ENCODE peak calls at places on chromosomes 6 and 20, in four cellular contexts. I is A549, N is HepG2, S is ovary. W is an unnamed sample.
A peak's percentile ranks its signal among the peaks of the same experiment; 100 is the strongest.

GRCh38 chr6:69584913-69585729 is 211.7 kb downstream of the LMBRD1 start:
- DNase-seq in I (no peak), S (no peak), N (no peak), W (no peak)

GRCh38 chr6:6599468-6599873 is 11.0 kb downstream of the LY86 start:
- DNase-seq in N (no peak), I (no peak), S (no peak), W (no peak)

GRCh38 chr20:54643761-54644160 is 168.4 kb downstream of the DOK5 start:
- DNase-seq in I (no peak), S (no peak), N (no peak), W (no peak)

GRCh38 chr20:59194023-59194935 is 30.7 kb downstream of the ZNF831 start:
- DNase-seq in N (no peak), S (no peak), I (no peak), W (no peak)

GRCh38 chr6:56335733-56336132 is 88.4 kb upstream of the COL21A1 start:
- DNase-seq in S (no peak), I (peak; percentile 19), N (no peak), W (no peak)

GRCh38 chr6:79468116-79468515 is 69.1 kb downstream of the LCA5 start:
- DNase-seq in I (no peak), S (no peak), N (no peak), W (no peak)

GRCh38 chr20:55800501-55800900 is 204.8 kb downstream of the CBLN4 start:
- DNase-seq in S (no peak), I (no peak), N (no peak), W (no peak)

GRCh38 chr6:165987483-165988305 is 180.0 kb downstream of the TBXT start:
- DNase-seq in N (no peak), S (peak; percentile 94), I (peak; percentile 89), W (no peak)

GRCh38 chr6:75611011-75611701 is 9.5 kb downstream of the SENP6 start:
- DNase-seq in I (no peak), N (no peak), S (no peak), W (no peak)

GRCh38 chr6:138248878-138249277 is 30.6 kb upstream of the PBOV1 start:
- DNase-seq in N (peak; percentile 76), I (no peak), S (no peak), W (no peak)

GRCh38 chr6:75602164-75602896 is 650 bp downstream of the SENP6 start:
- DNase-seq in S (peak; percentile 56), N (no peak), I (no peak), W (peak; percentile 52)

GRCh38 chr6:6348251-6348650 is 27.8 kb upstream of the F13A1 start:
- DNase-seq in I (no peak), S (no peak), N (no peak), W (no peak)

GRCh38 chr6:166824880-166825250 is 131.5 kb downstream of the RNASET2 start:
- DNase-seq in I (no peak), S (no peak), N (no peak), W (no peak)

GRCh38 chr6:45741437-45742166 is 274.1 kb downstream of the CLIC5 start:
- DNase-seq in I (no peak), S (no peak), N (no peak), W (peak; percentile 25)

GRCh38 chr6:123777554-123777953 is 26.1 kb upstream of the NKAIN2 start:
- DNase-seq in I (no peak), S (no peak), N (no peak), W (no peak)

GRCh38 chr6:24831771-24832718 is 33.3 kb upstream of the ARMH2 start:
- DNase-seq in I (no peak), N (no peak), S (no peak), W (no peak)

GRCh38 chr6:21447987-21448386 is 145.6 kb upstream of the SOX4 start:
- DNase-seq in N (no peak), I (no peak), S (no peak), W (no peak)

GRCh38 chr20:57332105-57333089 is 2.8 kb downstream of the SPO11 start:
- DNase-seq in S (no peak), N (no peak), I (no peak), W (no peak)

GRCh38 chr6:22343864-22344263 is 47.0 kb upstream of the PRL start:
- DNase-seq in I (no peak), N (no peak), S (no peak), W (no peak)

GRCh38 chr20:53943522-53944291 is 126.7 kb downstream of the BCAS1 start:
- DNase-seq in S (no peak), N (peak; percentile 34), I (peak; percentile 55), W (no peak)

GRCh38 chr6:73969982-73970960 is 274.3 kb downstream of the CD109 start:
- DNase-seq in N (peak; percentile 52), S (no peak), I (peak; percentile 10), W (no peak)

GRCh38 chr6:47455533-47456209 is 21.9 kb upstream of the CD2AP start:
- DNase-seq in I (no peak), N (no peak), S (no peak), W (no peak)

GRCh38 chr20:63224272-63225081 is 8.5 kb upstream of the YTHDF1 start:
- DNase-seq in N (peak; percentile 56), I (peak; percentile 60), S (peak; percentile 69), W (no peak)

GRCh38 chr6:113362542-113363430 is 494.4 kb upstream of the MARCKS start:
- DNase-seq in N (no peak), S (no peak), I (no peak), W (no peak)

GRCh38 chr6:64736421-64736950 is 970.5 kb downstream of the EYS start:
- DNase-seq in I (no peak), N (no peak), S (no peak), W (no peak)

GRCh38 chr6:82247634-82248232 is at the start of gene IBTK:
- DNase-seq in S (peak; percentile 93), I (peak; percentile 85), N (peak; percentile 94), W (peak; percentile 95)
- TF ChIP-seq POLR2A in S (peak; percentile 67), I (peak; percentile 25), N (peak; percentile 27), W (peak; percentile 50)

GRCh38 chr20:11891081-11891826 is 26.4 kb upstream of the BTBD3 start:
- DNase-seq in S (peak; percentile 46), N (peak; percentile 80), I (peak; percentile 21), W (no peak)

GRCh38 chr20:11891827-11892521 is 25.7 kb upstream of the BTBD3 start:
- DNase-seq in N (peak; percentile 89), S (peak; percentile 47), I (peak; percentile 74), W (peak; percentile 37)

GRCh38 chr20:11894072-11894471 is 23.6 kb upstream of the BTBD3 start:
- DNase-seq in I (no peak), N (no peak), S (no peak), W (no peak)

GRCh38 chr20:11888648-11889047 is 29.0 kb upstream of the BTBD3 start:
- DNase-seq in I (no peak), N (no peak), S (no peak), W (no peak)

DNA sequence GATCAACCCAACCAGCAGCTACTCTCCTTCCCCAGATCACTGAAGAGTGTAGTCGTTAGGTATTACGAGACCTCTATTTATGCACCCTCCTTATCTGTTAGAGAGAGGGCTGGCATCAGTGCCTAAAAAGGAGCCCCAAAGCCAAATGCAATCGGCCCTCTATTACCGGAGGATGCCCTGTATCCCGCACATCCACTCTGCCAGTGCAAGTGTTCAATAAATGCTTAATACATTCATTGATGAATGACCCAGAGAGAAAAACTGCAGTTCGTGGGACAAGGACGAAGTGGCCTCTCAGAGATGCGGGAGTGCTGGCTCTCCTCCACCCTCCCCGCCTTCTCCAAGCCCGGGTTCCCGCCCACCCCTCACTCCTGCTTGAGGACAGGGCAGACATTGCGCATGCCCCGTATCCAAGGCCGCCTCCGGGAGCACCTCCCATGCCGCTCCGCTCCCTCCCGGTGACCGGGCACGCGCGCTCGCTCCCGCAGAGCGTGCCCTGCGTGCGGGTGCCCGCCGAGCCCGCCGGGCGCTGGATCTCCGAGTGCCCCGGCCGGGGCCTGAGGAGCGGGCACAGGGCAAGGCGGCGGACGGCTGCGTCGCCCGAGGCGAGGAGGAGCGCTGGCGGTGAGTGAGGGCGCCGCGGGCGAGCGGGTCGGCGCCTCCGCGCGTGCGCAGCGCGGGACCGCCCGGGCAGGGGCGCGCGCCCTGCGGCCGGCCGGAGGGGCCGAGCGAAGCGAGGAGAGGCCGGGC is 27.2 kb upstream of the BTBD3 start:
- DNase-seq in S (peak; percentile 87), N (peak; percentile 92), I (peak; percentile 87), W (peak; percentile 74)
- TF ChIP-seq POLR2A in S (peak; percentile 58), N (peak; percentile 64), I (peak; percentile 81), W (no peak)

DNA sequence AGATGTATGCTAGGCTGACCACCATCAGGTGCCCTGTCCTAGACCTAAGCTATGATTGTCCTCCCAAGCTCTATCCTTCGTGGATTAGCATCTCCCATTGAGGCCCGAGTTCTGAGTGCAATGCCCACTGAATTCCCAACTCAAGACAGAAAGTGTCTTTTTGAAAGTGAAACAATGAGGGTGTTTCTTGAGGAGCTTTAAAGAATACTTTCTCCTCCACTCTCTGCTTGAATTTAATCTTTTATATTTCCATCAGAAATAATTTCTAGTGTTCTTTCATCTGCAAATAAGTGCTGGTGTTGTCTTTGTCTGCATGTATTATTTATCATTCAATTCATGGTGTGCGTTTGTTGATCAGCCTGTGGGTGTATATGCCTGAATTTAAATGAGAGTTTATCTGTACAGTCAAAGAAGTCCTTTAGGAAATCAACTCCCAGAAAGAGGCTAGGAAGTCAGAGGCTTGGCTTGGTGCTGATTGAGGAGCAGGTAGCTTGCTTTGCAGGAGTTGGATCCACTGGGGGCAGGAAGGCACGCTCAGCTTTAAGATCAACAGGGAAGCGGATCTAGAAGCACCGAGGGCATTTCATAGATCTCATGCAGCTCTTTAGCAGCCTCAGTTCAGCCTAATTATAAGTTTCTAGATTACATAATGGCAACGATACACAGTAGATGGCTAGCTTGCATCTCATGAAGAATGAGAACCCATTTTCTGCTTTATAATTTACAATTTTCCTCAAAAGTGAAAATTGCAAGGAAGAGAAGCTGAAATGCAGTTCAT is 36.0 kb upstream of the CCN6 start:
- DNase-seq in S (no peak), N (no peak), I (no peak), W (no peak)
- TF ChIP-seq POLR2A in S (no peak), N (no peak), I (no peak), W (no peak)

GRCh38 chr20:33404281-33404680 is 3.0 kb upstream of the CDK5RAP1 start:
- DNase-seq in I (no peak), S (no peak), N (no peak), W (no peak)

GRCh38 chr20:33407251-33407650 is 5.9 kb upstream of the CDK5RAP1 start:
- DNase-seq in S (no peak), N (no peak), I (no peak), W (no peak)

GRCh38 chr20:33399924-33400323 is 1.4 kb downstream of the CDK5RAP1 start:
- DNase-seq in I (no peak), N (peak; percentile 68), S (no peak), W (no peak)

GRCh38 chr20:33401922-33402369 is 627 bp upstream of the CDK5RAP1 start:
- DNase-seq in N (no peak), S (no peak), I (no peak), W (no peak)

DNA sequence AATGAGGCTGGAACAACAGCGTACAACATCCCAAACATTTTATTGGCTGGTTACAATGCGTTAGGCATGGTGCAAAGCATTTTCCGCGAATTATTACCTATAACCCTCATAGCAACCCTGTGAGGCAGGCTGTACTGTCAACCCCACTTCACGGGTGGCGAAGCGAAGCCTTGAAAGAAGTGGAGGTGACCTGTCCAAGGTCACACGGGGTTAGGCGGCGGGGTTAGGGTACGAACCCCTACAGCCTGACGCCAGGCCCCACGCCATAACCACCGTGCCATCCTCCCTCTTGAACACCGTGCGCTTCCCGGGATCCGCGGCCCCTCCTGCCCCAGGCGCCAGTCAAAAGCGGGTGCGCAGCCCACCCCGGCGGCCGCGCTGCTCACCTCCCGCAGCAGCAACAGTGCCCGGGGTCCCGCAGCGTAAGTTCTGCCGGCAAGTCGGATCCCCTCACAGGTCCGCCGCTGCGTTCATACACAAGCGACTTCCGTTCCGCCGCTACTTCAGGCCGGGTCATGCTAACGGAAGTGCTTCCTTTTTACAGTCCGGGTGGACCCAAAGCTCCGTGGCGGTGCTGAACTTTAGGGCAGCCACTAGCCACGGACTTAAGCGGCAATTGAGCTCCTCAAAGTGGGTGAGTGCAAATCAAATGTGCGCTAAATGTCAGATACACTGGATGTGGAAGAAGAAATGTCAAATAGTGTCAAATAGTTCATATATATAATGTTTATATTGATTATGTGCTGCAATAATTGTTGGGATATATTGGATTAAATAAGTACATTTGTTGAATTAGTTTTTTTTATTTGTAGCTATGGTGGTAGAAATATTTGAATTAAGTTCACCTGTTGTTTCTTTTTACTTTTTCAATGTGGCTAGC is at the start of gene CDK5RAP1:
- DNase-seq in N (peak; percentile 93), I (peak; percentile 79), S (peak; percentile 77), W (peak; percentile 85)
- TF ChIP-seq POLR2A in N (peak; percentile 97), I (peak; percentile 90), S (peak; percentile 49), W (no peak)

W was measured in breast epithelium.